ENCODE peak calls at places on chromosomes 2 and 18, in seven cellular contexts. X is tibial nerve, Z is OCI-LY7, L is tibial artery, G is colonic mucosa, M is psoas muscle, S is vagina. E is an unnamed sample.

GRCh38 chr2:170660406-170660805 is 54.7 kb upstream of the SP5 start:
- DNase-seq in L (no peak), S (no peak), G (peak; percentile 18), M (no peak), X (peak; percentile 9), Z (no peak), E (no peak)

GRCh38 chr18:72181241-72181764 is 362.8 kb downstream of the CBLN2 start:
- DNase-seq in S (no peak), Z (peak; percentile 8), G (no peak), L (no peak), X (no peak), M (no peak), E (no peak)

GRCh38 chr2:12232876-12233275 is 483.9 kb upstream of the TRIB2 start:
- DNase-seq in Z (no peak), G (no peak), L (no peak), X (no peak), S (no peak), M (no peak), E (no peak)

GRCh38 chr18:70709720-70710119 is 420.9 kb downstream of the SOCS6 start:
- DNase-seq in G (no peak), S (no peak), Z (no peak), X (no peak), L (no peak), M (no peak), E (no peak)

GRCh38 chr2:135997380-135997779 is 12.0 kb upstream of the DARS1 start:
- DNase-seq in X (no peak), Z (peak; percentile 77), S (no peak), L (peak; percentile 23), G (no peak), M (no peak), E (no peak)

GRCh38 chr2:226838758-226839555 is 3.1 kb downstream of the RHBDD1 start:
- DNase-seq in M (no peak), L (no peak), S (no peak), X (no peak), Z (peak; percentile 46), G (no peak), E (no peak)

GRCh38 chr2:10876963-10877362 is 34.8 kb upstream of the KCNF1 start:
- DNase-seq in X (no peak), M (no peak), S (no peak), Z (no peak), L (no peak), G (peak; percentile 73), E (no peak)

GRCh38 chr2:62938126-62938525 is 112.5 kb upstream of the OTX1 start:
- DNase-seq in S (no peak), L (no peak), X (no peak), Z (no peak), M (no peak), G (no peak), E (no peak)

GRCh38 chr2:57497489-57498096 is 549.0 kb upstream of the VRK2 start:
- DNase-seq in G (peak; percentile 34), M (no peak), Z (peak; percentile 45), L (no peak), X (peak; percentile 57), S (no peak), E (peak; percentile 40)

GRCh38 chr2:9984861-9985480 is 33.5 kb downstream of the GRHL1 start:
- DNase-seq in X (no peak), L (no peak), S (no peak), Z (no peak), G (peak; percentile 59), M (no peak), E (no peak)

GRCh38 chr2:216539791-216540241 is 41.2 kb downstream of the RPL37A start:
- DNase-seq in M (peak; percentile 69), X (no peak), L (no peak), G (peak; percentile 72), Z (no peak), S (no peak), E (peak; percentile 81)

GRCh38 chr2:68926782-68927181 is 25.9 kb downstream of the GKN2 start:
- DNase-seq in L (no peak), G (no peak), X (no peak), M (no peak), S (no peak), Z (no peak), E (peak; percentile 29)

GRCh38 chr2:73610111-73610510 is 32.1 kb downstream of the NAT8 start:
- DNase-seq in L (no peak), S (no peak), G (no peak), X (no peak), M (no peak), Z (no peak), E (no peak)

GRCh38 chr18:21163647-21164625 is 52.3 kb upstream of the ROCK1 start:
- DNase-seq in M (no peak), S (no peak), X (peak; percentile 57), L (peak; percentile 29), Z (no peak), G (no peak), E (peak; percentile 50)

GRCh38 chr2:127762441-127762840 is 48.5 kb downstream of the WDR33 start:
- DNase-seq in S (no peak), Z (no peak), M (no peak), G (no peak), X (no peak), L (no peak), E (no peak)

GRCh38 chr18:62450546-62451395 is 72.1 kb upstream of the ZCCHC2 start:
- DNase-seq in G (no peak), M (peak; percentile 92), Z (no peak), S (no peak), X (peak; percentile 21), L (peak; percentile 76), E (peak; percentile 82)

GRCh38 chr2:188725981-188726380 is 248.2 kb upstream of the COL3A1 start:
- DNase-seq in S (no peak), M (no peak), Z (no peak), G (no peak), X (no peak), L (no peak), E (no peak)

GRCh38 chr2:54042908-54043620 is 72.3 kb upstream of the PSME4 start:
- DNase-seq in G (no peak), X (no peak), Z (no peak), S (no peak), L (no peak), M (no peak), E (no peak)

GRCh38 chr2:39033980-39034379 is 86.9 kb downstream of the SOS1 start:
- DNase-seq in S (no peak), Z (no peak), L (no peak), X (no peak), G (no peak), M (no peak), E (no peak)

GRCh38 chr2:102619414-102620319 is at the start of gene SLC9A2:
- DNase-seq in Z (no peak), S (no peak), M (peak; percentile 85), X (no peak), L (no peak), G (peak; percentile 57), E (peak; percentile 32)

GRCh38 chr2:23420091-23420839 is 35.3 kb downstream of the KLHL29 start:
- DNase-seq in L (no peak), X (no peak), M (no peak), S (peak; percentile 83), G (no peak), Z (no peak), E (no peak)

GRCh38 chr2:203623104-203623503 is 83.3 kb upstream of the CD28 start:
- DNase-seq in M (no peak), S (no peak), X (no peak), L (no peak), Z (no peak), G (no peak), E (no peak)

GRCh38 chr2:203625712-203626111 is 80.7 kb upstream of the CD28 start:
- DNase-seq in S (no peak), X (no peak), M (no peak), L (no peak), Z (no peak), G (no peak), E (no peak)

GRCh38 chr2:203626952-203627681 is 79.3 kb upstream of the CD28 start:
- DNase-seq in G (no peak), L (no peak), Z (no peak), X (no peak), M (no peak), S (no peak), E (no peak)

GRCh38 chr2:203619192-203619878 is 84.2 kb upstream of the RAPH1 start:
- DNase-seq in M (no peak), S (no peak), Z (no peak), X (no peak), L (no peak), G (no peak), E (no peak)

DNA sequence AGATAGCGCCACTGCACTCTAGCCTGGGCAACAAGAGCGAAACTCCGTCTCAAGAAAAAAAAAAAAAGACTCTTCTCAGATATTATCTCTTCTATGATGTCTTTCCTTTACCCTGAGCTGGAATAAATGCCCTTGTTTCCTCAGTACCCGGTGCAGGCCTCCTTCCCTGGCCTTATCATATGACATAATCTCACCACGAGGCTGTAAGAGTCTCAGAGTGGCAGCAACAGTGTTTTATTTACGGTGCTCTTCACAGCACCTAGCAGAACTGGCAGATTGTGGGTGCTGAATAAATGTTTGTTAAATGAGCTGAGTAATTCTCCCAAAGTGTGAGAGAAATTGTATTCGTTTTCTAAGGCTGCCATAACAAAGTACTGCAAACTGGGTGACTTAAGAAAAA is 82.8 kb upstream of the CD28 start:
- DNase-seq in X (no peak), M (no peak), L (no peak), G (no peak), Z (no peak), S (no peak), E (no peak)
- H3K27ac ChIP-seq in X (no peak overlapping the region), M (no peak overlapping the region), L (no peak overlapping the region), G (no peak overlapping the region), Z (no peak overlapping the region), S (peak overlapping the region; percentile 70), E (no peak overlapping the region)

GRCh38 chr2:200377774-200378336 is 71.4 kb downstream of the SPATS2L start:
- DNase-seq in Z (no peak), G (peak; percentile 74), M (no peak), X (no peak), S (no peak), L (no peak), E (no peak)

GRCh38 chr2:200377143-200377773 is 70.8 kb downstream of the SPATS2L start:
- DNase-seq in G (no peak), S (no peak), Z (no peak), M (no peak), X (no peak), L (no peak), E (no peak)

GRCh38 chr2:200379481-200380120 is 73.1 kb downstream of the SPATS2L start:
- DNase-seq in Z (no peak), X (no peak), S (no peak), M (no peak), G (no peak), L (no peak), E (no peak)

GRCh38 chr2:200380139-200380561 is 73.7 kb downstream of the SPATS2L start:
- DNase-seq in Z (no peak), X (no peak), G (no peak), S (no peak), L (no peak), M (no peak), E (no peak)

GRCh38 chr2:200378652-200379290 is 72.3 kb downstream of the SPATS2L start:
- DNase-seq in G (no peak), M (no peak), L (no peak), Z (no peak), X (no peak), S (no peak), E (no peak)
- H3K4me1 ChIP-seq in G (peaks cover 16% of the 10 kb centered on the region), M (peaks cover 49% of the 10 kb centered on the region), L (peaks cover 33% of the 10 kb centered on the region), Z (peaks cover 10% of the 10 kb centered on the region), X (peaks cover 86% of the 10 kb centered on the region), S (peaks cover 79% of the 10 kb centered on the region), E (peaks cover 23% of the 10 kb centered on the region)

GRCh38 chr18:50880108-50880465 is 1.2 kb downstream of the ME2 start:
- DNase-seq in S (no peak), G (no peak), X (no peak), M (no peak), L (no peak), Z (peak; percentile 19), E (no peak)
- H3K27ac ChIP-seq in S (peak overlapping the region; percentile 98), G (peak overlapping the region; percentile 100), X (peak overlapping the region; percentile 13), M (no peak overlapping the region), L (peak overlapping the region; percentile 87), Z (peak overlapping the region; percentile 76), E (no peak overlapping the region)

GRCh38 chr2:238688197-238689153 is 159.4 kb upstream of the TWIST2 start:
- DNase-seq in S (peak; percentile 42), L (no peak), Z (no peak), X (no peak), M (no peak), G (no peak), E (no peak)
- H3K4me1 ChIP-seq in S (peaks cover 18% of the 10 kb centered on the region), L (peaks cover 7% of the 10 kb centered on the region), Z (no peaks in the 10 kb centered on the region), X (peaks cover 9% of the 10 kb centered on the region), M (no peaks in the 10 kb centered on the region), G (no peaks in the 10 kb centered on the region), E (no peaks in the 10 kb centered on the region)